ENCODE peak calls at places on chromosomes 1 and 21, in five cellular contexts. I is psoas muscle, N is LHCN-M2, W is Caco-2, K is mucosa of gallbladder. B is an unnamed sample.

GRCh38 chr1:181905944-181906597 is 155.4 kb downstream of the ZNF648 start:
- DNase-seq in K (no peak), W (no peak), N (no peak), I (no peak), B (no peak)

GRCh38 chr21:16455978-16456377 is 726.2 kb downstream of the USP25 start:
- DNase-seq in W (no peak), K (no peak), I (no peak), N (peak), B (no peak)

GRCh38 chr1:8902765-8903164 is 24.3 kb upstream of the ENO1 start:
- DNase-seq in K (no peak), W (no peak), I (no peak), N (peak), B (no peak)

GRCh38 chr1:229105822-229106525 is 164.9 kb upstream of the RAB4A start:
- DNase-seq in W (no peak), N (no peak), I (no peak), K (no peak), B (no peak)

GRCh38 chr1:53154859-53155438 is 12.5 kb upstream of the SLC1A7 start:
- DNase-seq in W (no peak), I (no peak), N (no peak), K (no peak), B (no peak)

GRCh38 chr1:224623310-224623714 is 7.2 kb downstream of the CNIH3 start:
- DNase-seq in K (no peak), N (peak), W (no peak), I (no peak), B (no peak)

GRCh38 chr1:86194491-86195034 is 38.0 kb upstream of the COL24A1 start:
- DNase-seq in K (no peak), I (no peak), N (no peak), W (no peak), B (no peak)

GRCh38 chr1:196599324-196599723 is 8.9 kb downstream of the KCNT2 start:
- DNase-seq in N (no peak), I (no peak), W (no peak), K (no peak), B (no peak)

GRCh38 chr21:38448619-38449186 is 49.6 kb downstream of the ERG start:
- DNase-seq in I (no peak), K (no peak), W (no peak), N (no peak), B (no peak)

GRCh38 chr1:24745711-24746582 is 700 bp downstream of the CLIC4 start:
- DNase-seq in K (peak), W (no peak), N (peak), I (peak), B (no peak)

GRCh38 chr1:66981679-66982078 is 56.9 kb downstream of the MIER1 start:
- DNase-seq in W (no peak), K (peak), N (peak), I (no peak), B (no peak)

GRCh38 chr1:180218806-180219765 is 11.0 kb upstream of the LHX4 start:
- DNase-seq in I (no peak), N (no peak), K (no peak), W (no peak), B (no peak)

GRCh38 chr1:155513300-155513926 is 49.2 kb downstream of the ASH1L start:
- DNase-seq in K (no peak), N (peak), I (no peak), W (no peak), B (no peak)

GRCh38 chr1:175742790-175743459 is 470 bp downstream of the TNR start:
- DNase-seq in K (peak), I (no peak), N (no peak), W (no peak), B (no peak)

GRCh38 chr1:160164121-160164520 is 12.7 kb downstream of the ATP1A4 start:
- DNase-seq in N (no peak), W (no peak), K (no peak), I (no peak), B (no peak)

GRCh38 chr1:206455320-206455680 is 15.0 kb upstream of the IKBKE start:
- DNase-seq in N (no peak), W (no peak), K (no peak), I (no peak), B (no peak)

GRCh38 chr1:214354440-214355148 is 73.6 kb downstream of the SMYD2 start:
- DNase-seq in I (no peak), N (peak), K (no peak), W (no peak), B (no peak)

GRCh38 chr1:36387141-36387949 is 1.6 kb upstream of the STK40 start:
- DNase-seq in W (no peak), K (no peak), I (peak), N (peak), B (no peak)